ENCODE peak calls at places on chromosomes 1 and 21, in six cellular contexts. V is left ventricle myocardium inferior, P is Karpas-422, Q is IMR-90, Y is A549, O is hepatocyte. L is an unnamed sample. For H3K4me1, the result is how much of the 10 kb centered on the place peaks cover.

GRCh38 chr1:56414728-56415224 is 164.6 kb downstream of the PLPP3 start:
- DNase-seq in O (peak), P (no peak), Y (peak), V (no peak), Q (no peak), L (no peak)

GRCh38 chr1:196717868-196718267 is 56.8 kb upstream of the CFHR3 start:
- DNase-seq in Q (no peak), P (no peak), V (no peak), Y (no peak), O (no peak), L (no peak)

GRCh38 chr1:58290685-58291372 is 255.7 kb downstream of the OMA1 start:
- DNase-seq in O (peak), P (peak), V (no peak), Y (no peak), Q (peak), L (peak)

GRCh38 chr1:201448981-201449380 is 20.0 kb downstream of the PHLDA3 start:
- DNase-seq in Q (no peak), Y (no peak), O (no peak), P (no peak), V (no peak), L (no peak)

GRCh38 chr1:203797948-203798347 is 2.5 kb downstream of the ZBED6 start:
- DNase-seq in O (peak), Q (no peak), Y (no peak), P (no peak), V (no peak), L (peak)

GRCh38 chr1:16926491-16927195 is 4.9 kb downstream of the CROCC start:
- DNase-seq in P (no peak), V (no peak), Y (no peak), Q (no peak), O (peak), L (no peak)

GRCh38 chr1:189117072-189117770 is 1360.4 kb downstream of the BRINP3 start:
- DNase-seq in Y (no peak), V (no peak), Q (no peak), O (no peak), P (no peak), L (no peak)

GRCh38 chr1:218524986-218525385 is 179.8 kb downstream of the TGFB2 start:
- DNase-seq in Y (no peak), Q (no peak), P (no peak), V (no peak), O (no peak), L (no peak)

GRCh38 chr1:223846668-223847007 is 891 bp upstream of the TP53BP2 start:
- DNase-seq in P (no peak), O (peak), Q (no peak), V (no peak), Y (no peak), L (peak)

GRCh38 chr1:19344831-19345230 is 32.7 kb downstream of the SLC66A1 start:
- DNase-seq in V (no peak), Y (no peak), P (no peak), O (no peak), Q (no peak), L (no peak)

GRCh38 chr1:19347538-19348177 is 35.5 kb downstream of the SLC66A1 start:
- DNase-seq in P (no peak), O (peak), Q (no peak), V (no peak), Y (no peak), L (no peak)

GRCh38 chr1:19344372-19344810 is 32.3 kb downstream of the SLC66A1 start:
- DNase-seq in Q (peak), V (peak), O (peak), Y (peak), P (peak), L (peak)

GRCh38 chr1:19343617-19344350 is 31.7 kb downstream of the SLC66A1 start:
- DNase-seq in Y (no peak), V (no peak), P (no peak), Q (no peak), O (no peak), L (no peak)

DNA sequence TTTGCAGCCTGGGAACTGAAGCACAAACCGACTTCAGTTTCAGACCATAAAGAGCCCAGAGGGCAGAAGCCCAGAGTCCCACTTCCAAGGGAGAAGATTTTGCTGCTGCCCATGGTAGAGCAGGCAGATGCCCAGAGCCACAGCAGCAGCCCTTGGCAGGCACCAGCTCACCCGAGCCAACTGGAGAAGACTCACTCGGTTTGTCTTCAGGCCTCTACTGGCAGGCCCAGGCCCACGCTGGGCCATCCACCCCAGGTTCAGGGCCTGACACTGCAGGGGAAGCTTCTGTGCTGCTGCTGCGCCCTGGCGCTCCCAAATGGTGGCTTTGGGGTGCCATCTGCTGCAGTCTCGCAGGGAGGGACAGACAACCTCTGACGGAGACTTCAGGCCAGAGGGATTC is 33.3 kb downstream of the SLC66A1 start:
- DNase-seq in Y (no peak), O (no peak), V (no peak), Q (no peak), P (no peak), L (no peak)
- H3K4me1 ChIP-seq in Y (under half), O (under half), V (under half), Q (under half), P (under half), L (under half)

DNA sequence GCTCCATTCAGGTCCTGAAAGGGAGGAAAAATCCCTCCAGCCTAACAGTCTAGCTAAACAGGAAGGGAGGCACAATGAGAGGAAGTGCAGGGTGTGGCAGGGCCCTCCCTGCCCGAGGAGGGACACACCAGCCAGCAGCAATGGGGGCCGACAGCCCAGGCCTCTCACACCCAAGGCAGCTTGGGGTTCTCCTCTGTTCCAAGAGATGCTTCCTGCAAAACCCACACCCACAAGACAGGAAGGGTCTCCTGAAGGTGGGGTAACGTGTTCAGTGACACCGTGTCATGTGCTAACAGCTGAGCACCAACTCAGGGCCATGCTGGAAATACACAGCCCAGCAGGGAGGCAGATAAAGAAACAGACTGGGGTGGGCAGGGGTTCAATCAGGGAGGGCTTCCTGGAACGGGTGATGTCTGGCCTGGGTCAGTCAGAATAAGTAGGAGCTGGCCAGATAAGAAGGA is 10.2 kb downstream of the ECE1 start:
- DNase-seq in O (no peak), V (peak), Q (no peak), P (no peak), Y (no peak), L (peak)
- H3K4me1 ChIP-seq in O (under half), V (half or more), Q (under half), P (under half), Y (under half), L (under half)

GRCh38 chr1:27891196-27891889 is 19.0 kb downstream of the THEMIS2 start:
- DNase-seq in V (no peak), Q (no peak), P (no peak), O (no peak), Y (no peak), L (no peak)
- H3K4me1 ChIP-seq in V (under half), Q (under half), P (under half), O (under half), Y (under half), L (under half)

GRCh38 chr1:239854956-239855355 is 236.7 kb upstream of the FMN2 start:
- DNase-seq in V (no peak), Q (no peak), O (no peak), P (no peak), Y (no peak), L (no peak)
- H3K4me1 ChIP-seq in V (under half), Q (under half), O (under half), P (under half), Y (under half), L (under half)

GRCh38 chr21:42036313-42036712 is 26.2 kb upstream of the ZBTB21 start:
- DNase-seq in V (no peak), P (no peak), Q (no peak), Y (no peak), O (no peak), L (no peak)

GRCh38 chr21:42039470-42039901 is 29.3 kb upstream of the ZBTB21 start:
- DNase-seq in O (peak), Y (no peak), Q (peak), P (no peak), V (no peak), L (peak)

GRCh38 chr21:42038826-42039425 is 28.8 kb upstream of the ZBTB21 start:
- DNase-seq in Q (peak), Y (no peak), P (no peak), V (no peak), O (no peak), L (peak)

GRCh38 chr21:42038393-42038792 is 28.2 kb upstream of the ZBTB21 start:
- DNase-seq in Y (no peak), O (no peak), Q (no peak), P (no peak), V (no peak), L (no peak)

GRCh38 chr21:42037943-42038342 is 27.8 kb upstream of the ZBTB21 start:
- DNase-seq in Q (no peak), Y (no peak), P (no peak), O (peak), V (no peak), L (no peak)
- H3K4me1 ChIP-seq in Q (under half), Y (under half), P (under half), O (under half), V (under half), L (under half)

GRCh38 chr1:234963904-234964702 is 164.5 kb downstream of the TOMM20 start:
- DNase-seq in Y (no peak), O (peak), V (peak), P (no peak), Q (no peak), L (no peak)
- H3K4me1 ChIP-seq in Y (half or more), O (half or more), V (half or more), P (under half), Q (under half), L (under half)

GRCh38 chr1:225469051-225469450 is 41.2 kb upstream of the LBR start:
- DNase-seq in O (no peak), P (no peak), Q (no peak), Y (no peak), V (no peak), L (no peak)

GRCh38 chr1:225474439-225474985 is 46.7 kb upstream of the LBR start:
- DNase-seq in O (no peak), Y (no peak), Q (no peak), V (no peak), P (no peak), L (no peak)

GRCh38 chr1:225470210-225470609 is 42.4 kb upstream of the LBR start:
- DNase-seq in V (no peak), O (no peak), Q (no peak), P (no peak), Y (no peak), L (no peak)

GRCh38 chr1:225470691-225471452 is 43.0 kb upstream of the LBR start:
- DNase-seq in P (no peak), O (no peak), Q (no peak), Y (no peak), V (no peak), L (no peak)

DNA sequence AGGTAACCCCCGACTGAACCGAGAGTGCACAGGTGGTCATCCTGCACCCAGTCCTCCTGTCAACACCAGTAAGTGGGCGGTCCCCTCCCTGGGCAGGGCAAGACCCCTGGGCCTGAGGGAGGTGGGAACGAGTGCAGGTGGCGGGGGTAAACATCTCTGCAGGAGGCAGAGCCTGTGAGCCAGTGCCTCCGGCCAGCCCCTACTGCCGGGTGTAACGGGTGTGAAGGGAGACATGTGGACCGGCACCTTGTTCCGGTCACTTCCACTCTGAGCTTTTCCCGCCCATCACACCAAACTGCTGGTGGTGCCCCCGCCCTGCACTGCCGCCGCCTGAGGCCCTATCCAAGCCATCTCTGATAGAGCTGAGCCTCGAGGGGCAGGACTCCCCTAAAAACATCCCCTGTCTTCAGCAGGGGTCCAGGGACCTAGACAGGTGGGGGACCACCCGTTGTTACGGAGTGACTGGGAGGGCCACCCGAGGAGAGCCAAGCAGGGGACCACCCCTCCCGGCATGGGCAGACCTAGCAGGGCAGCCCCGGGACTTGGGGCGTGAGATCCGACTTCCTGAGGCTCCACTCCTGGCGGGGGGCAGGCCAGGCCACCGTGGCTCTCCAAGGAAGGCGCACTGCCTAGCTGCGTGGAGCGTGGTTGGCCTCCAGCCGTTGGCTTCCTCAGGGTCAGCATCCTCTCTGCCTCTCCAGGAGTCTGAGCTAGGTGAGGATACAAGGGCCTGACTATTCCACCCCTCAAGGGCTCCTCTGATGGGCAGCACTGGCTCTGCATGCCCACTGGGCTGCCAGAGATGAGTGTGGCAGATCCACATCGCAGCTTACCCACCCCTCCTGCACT is 43.8 kb upstream of the LBR start:
- DNase-seq in Y (no peak), Q (no peak), O (no peak), V (no peak), P (no peak), L (no peak)
- H3K4me1 ChIP-seq in Y (under half), Q (under half), O (under half), V (under half), P (under half), L (under half)

DNA sequence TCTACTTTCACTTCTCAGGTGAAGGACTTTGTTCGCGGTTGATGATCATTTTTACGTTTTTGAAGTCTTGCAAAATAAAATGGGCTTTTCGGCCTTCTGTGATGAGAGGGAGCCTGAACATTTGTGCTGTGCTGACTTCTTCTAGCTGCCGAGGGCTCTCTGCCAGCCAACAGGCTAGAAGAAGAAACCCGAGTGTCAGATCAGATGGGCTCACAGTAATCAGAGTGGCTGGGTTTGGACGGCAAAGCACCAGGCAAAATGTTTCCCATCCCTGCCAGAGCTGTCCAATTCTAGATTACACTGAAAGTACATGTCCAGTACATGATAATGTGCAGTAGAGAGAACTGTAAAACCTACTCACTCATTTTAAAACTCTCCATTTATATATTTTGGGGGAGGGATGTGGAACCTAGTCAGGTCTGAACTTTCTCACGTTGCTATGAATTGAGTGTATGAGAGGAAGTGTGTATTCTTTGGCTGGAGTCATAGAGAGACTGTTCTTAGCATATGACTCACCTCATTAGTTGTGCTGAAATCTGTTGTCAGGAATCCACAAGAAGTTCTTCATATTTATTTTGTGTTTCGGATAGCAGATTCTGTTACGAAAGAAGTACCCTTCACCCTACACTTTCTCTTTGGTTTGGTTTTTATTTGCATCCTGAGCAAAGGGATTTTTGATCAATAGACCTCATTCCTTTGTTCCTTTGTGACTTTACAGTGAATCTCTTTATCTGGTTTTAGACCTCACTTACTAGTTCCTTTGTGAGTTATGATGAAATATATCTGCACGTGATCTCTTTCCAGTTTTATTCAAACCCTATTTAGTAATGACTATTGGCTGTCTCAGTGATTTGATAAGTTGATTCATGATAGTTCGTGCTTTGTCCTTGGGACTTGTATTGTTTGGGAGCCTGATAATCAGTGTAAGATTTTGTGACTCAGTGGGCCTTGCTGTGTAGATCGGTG is 4.8 kb downstream of the ATP1A1 start:
- DNase-seq in V (peak), Q (peak), O (peak), P (peak), Y (no peak), L (peak)
- H3K4me1 ChIP-seq in V (half or more), Q (under half), O (half or more), P (half or more), Y (half or more), L (half or more)

GRCh38 chr1:153959454-153959853 is 1.0 kb upstream of the CRTC2 start:
- DNase-seq in Q (no peak), O (no peak), V (no peak), Y (no peak), P (no peak), L (no peak)

GRCh38 chr1:153958111-153958960 is at the start of gene CRTC2:
- DNase-seq in V (peak), P (peak), Y (peak), Q (peak), O (peak), L (peak)

GRCh38 chr1:153957744-153958110 is 685 bp downstream of the CRTC2 start:
- DNase-seq in V (no peak), O (no peak), Q (no peak), Y (no peak), P (peak), L (no peak)

GRCh38 chr1:153958961-153959260 is 499 bp upstream of the CRTC2 start:
- DNase-seq in Y (no peak), Q (no peak), P (no peak), V (no peak), O (no peak), L (no peak)

GRCh38 chr1:153956997-153957715 is 1.3 kb downstream of the CRTC2 start:
- DNase-seq in P (peak), V (no peak), Y (no peak), O (no peak), Q (no peak), L (peak)
- H3K4me1 ChIP-seq in P (half or more), V (half or more), Y (under half), O (under half), Q (under half), L (under half)

DNA sequence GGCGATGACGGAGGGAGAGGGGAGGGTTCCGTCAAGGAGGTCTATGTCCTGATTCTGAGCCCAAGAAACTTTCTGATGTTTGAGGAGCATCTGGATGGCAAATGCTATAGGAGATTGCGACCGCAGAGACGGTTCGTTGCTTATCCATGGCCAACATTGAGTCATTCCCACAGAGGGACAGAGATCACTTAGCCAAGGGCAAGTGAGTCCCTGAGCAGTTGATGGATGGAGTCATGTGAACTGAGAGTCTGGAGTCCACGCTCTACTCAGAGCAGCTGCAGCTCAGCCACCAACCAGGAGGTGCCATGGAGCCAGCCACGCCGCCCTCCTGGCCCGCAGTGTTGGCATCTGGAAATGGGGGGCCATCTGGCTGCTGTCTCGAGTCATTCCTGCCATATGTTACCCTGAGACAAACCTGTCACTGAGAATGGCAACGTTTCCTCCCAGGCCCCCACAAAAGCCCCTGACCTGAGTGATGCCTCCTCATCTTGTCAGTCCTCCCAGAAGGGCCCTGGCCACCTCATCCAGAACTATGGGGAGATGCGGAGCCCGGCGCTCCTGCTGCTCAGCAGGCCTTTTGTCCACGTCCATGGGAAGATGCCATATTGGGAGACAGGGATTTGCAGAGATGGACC is 58.6 kb downstream of the ATP5PO start:
- DNase-seq in O (no peak), V (no peak), Y (no peak), P (no peak), Q (no peak), L (no peak)
- H3K4me1 ChIP-seq in O (under half), V (under half), Y (under half), P (under half), Q (under half), L (under half)